ENCODE peak calls at places on chromosomes 12 and 14, in seven cellular contexts. One of them, this sample, is unnamed.

GRCh38 chr14:30180219-30180618 is 252.6 kb upstream of the PRKD1 start:
- DNase-seq in upper lobe of right lung: no peak
- DNase-seq in lower leg skin: no peak
- DNase-seq in RWPE2: no peak
- DNase-seq in HFF-Myc: no peak
- DNase-seq in left ventricle myocardium inferior: no peak
- DNase-seq in GM12865: no peak
- DNase-seq in this sample: no peak

GRCh38 chr12:113019045-113019444 is 37.5 kb upstream of the DTX1 start:
- DNase-seq in upper lobe of right lung: no peak
- DNase-seq in lower leg skin: no peak
- DNase-seq in RWPE2: no peak
- DNase-seq in HFF-Myc: no peak
- DNase-seq in left ventricle myocardium inferior: no peak
- DNase-seq in GM12865: no peak
- DNase-seq in this sample: no peak

GRCh38 chr12:18135509-18135908 is 45.5 kb upstream of the RERGL start:
- DNase-seq in upper lobe of right lung: no peak
- DNase-seq in lower leg skin: no peak
- DNase-seq in RWPE2: no peak
- DNase-seq in HFF-Myc: no peak
- DNase-seq in left ventricle myocardium inferior: no peak
- DNase-seq in GM12865: no peak
- DNase-seq in this sample: no peak

GRCh38 chr12:76198839-76199238 is 114.4 kb upstream of the NAP1L1 start:
- DNase-seq in upper lobe of right lung: no peak
- DNase-seq in lower leg skin: no peak
- DNase-seq in RWPE2: no peak
- DNase-seq in HFF-Myc: no peak
- DNase-seq in left ventricle myocardium inferior: no peak
- DNase-seq in GM12865: no peak
- DNase-seq in this sample: no peak

GRCh38 chr12:22101749-22102243 is 55.8 kb downstream of the CMAS start:
- DNase-seq in upper lobe of right lung: no peak
- DNase-seq in lower leg skin: peak; percentile 86
- DNase-seq in RWPE2: peak; percentile 66
- DNase-seq in HFF-Myc: peak; percentile 41
- DNase-seq in left ventricle myocardium inferior: no peak
- DNase-seq in GM12865: peak; percentile 32
- DNase-seq in this sample: peak; percentile 11

GRCh38 chr12:98397323-98398105 is 117.9 kb upstream of the TMPO start:
- DNase-seq in upper lobe of right lung: peak; percentile 82
- DNase-seq in lower leg skin: peak; percentile 95
- DNase-seq in RWPE2: no peak
- DNase-seq in HFF-Myc: peak; percentile 61
- DNase-seq in left ventricle myocardium inferior: peak; percentile 74
- DNase-seq in GM12865: peak; percentile 81
- DNase-seq in this sample: peak; percentile 65

GRCh38 chr14:20631821-20632389 is 9.6 kb downstream of the OR6S1 start:
- DNase-seq in upper lobe of right lung: peak; percentile 76
- DNase-seq in lower leg skin: peak; percentile 91
- DNase-seq in RWPE2: peak; percentile 87
- DNase-seq in HFF-Myc: no peak
- DNase-seq in left ventricle myocardium inferior: peak; percentile 71
- DNase-seq in GM12865: peak; percentile 47
- DNase-seq in this sample: peak; percentile 42

GRCh38 chr12:86264451-86265328 is 8.5 kb upstream of the MGAT4C start:
- DNase-seq in upper lobe of right lung: peak; percentile 81
- DNase-seq in lower leg skin: peak; percentile 89
- DNase-seq in RWPE2: no peak
- DNase-seq in HFF-Myc: no peak
- DNase-seq in left ventricle myocardium inferior: peak; percentile 12
- DNase-seq in GM12865: no peak
- DNase-seq in this sample: no peak

GRCh38 chr12:130714591-130715149 is 1.4 kb downstream of the RIMBP2 start:
- DNase-seq in upper lobe of right lung: no peak
- DNase-seq in lower leg skin: peak; percentile 82
- DNase-seq in RWPE2: no peak
- DNase-seq in HFF-Myc: no peak
- DNase-seq in left ventricle myocardium inferior: no peak
- DNase-seq in GM12865: no peak
- DNase-seq in this sample: no peak

GRCh38 chr12:107109726-107110518 is 16.6 kb upstream of the CRY1 start:
- DNase-seq in upper lobe of right lung: no peak
- DNase-seq in lower leg skin: no peak
- DNase-seq in RWPE2: no peak
- DNase-seq in HFF-Myc: no peak
- DNase-seq in left ventricle myocardium inferior: no peak
- DNase-seq in GM12865: no peak
- DNase-seq in this sample: no peak

GRCh38 chr14:70972107-70972976 is 65.1 kb downstream of the PCNX1 start:
- DNase-seq in upper lobe of right lung: peak; percentile 68
- DNase-seq in lower leg skin: peak; percentile 97
- DNase-seq in RWPE2: no peak
- DNase-seq in HFF-Myc: peak; percentile 75
- DNase-seq in left ventricle myocardium inferior: peak; percentile 74
- DNase-seq in GM12865: peak; percentile 91
- DNase-seq in this sample: peak; percentile 7

GRCh38 chr12:26810330-26810729 is 22.7 kb downstream of the ITPR2 start:
- DNase-seq in upper lobe of right lung: no peak
- DNase-seq in lower leg skin: no peak
- DNase-seq in RWPE2: no peak
- DNase-seq in HFF-Myc: no peak
- DNase-seq in left ventricle myocardium inferior: peak; percentile 57
- DNase-seq in GM12865: no peak
- DNase-seq in this sample: no peak

GRCh38 chr12:52171950-52172512 is 19.8 kb downstream of the KRT80 start:
- DNase-seq in upper lobe of right lung: peak; percentile 74
- DNase-seq in lower leg skin: no peak
- DNase-seq in RWPE2: no peak
- DNase-seq in HFF-Myc: no peak
- DNase-seq in left ventricle myocardium inferior: no peak
- DNase-seq in GM12865: no peak
- DNase-seq in this sample: no peak

GRCh38 chr14:65101631-65102440 is 481 bp downstream of the MAX start:
- DNase-seq in upper lobe of right lung: peak; percentile 70
- DNase-seq in lower leg skin: peak; percentile 88
- DNase-seq in RWPE2: no peak
- DNase-seq in HFF-Myc: no peak
- DNase-seq in left ventricle myocardium inferior: peak; percentile 23
- DNase-seq in GM12865: peak; percentile 18
- DNase-seq in this sample: no peak

GRCh38 chr14:53113992-53114391 is 39.1 kb downstream of the DDHD1 start:
- DNase-seq in upper lobe of right lung: no peak
- DNase-seq in lower leg skin: no peak
- DNase-seq in RWPE2: no peak
- DNase-seq in HFF-Myc: no peak
- DNase-seq in left ventricle myocardium inferior: no peak
- DNase-seq in GM12865: no peak
- DNase-seq in this sample: no peak

GRCh38 chr14:63436286-63437098 is 106.7 kb downstream of the PPP2R5E start:
- DNase-seq in upper lobe of right lung: no peak
- DNase-seq in lower leg skin: no peak
- DNase-seq in RWPE2: no peak
- DNase-seq in HFF-Myc: no peak
- DNase-seq in left ventricle myocardium inferior: no peak
- DNase-seq in GM12865: no peak
- DNase-seq in this sample: no peak

GRCh38 chr14:64417042-64417770 is 29.1 kb downstream of the MTHFD1 start:
- DNase-seq in upper lobe of right lung: no peak
- DNase-seq in lower leg skin: peak; percentile 34
- DNase-seq in RWPE2: no peak
- DNase-seq in HFF-Myc: no peak
- DNase-seq in left ventricle myocardium inferior: no peak
- DNase-seq in GM12865: no peak
- DNase-seq in this sample: no peak

GRCh38 chr14:67446371-67447032 is 34.5 kb upstream of the PLEK2 start:
- DNase-seq in upper lobe of right lung: no peak
- DNase-seq in lower leg skin: no peak
- DNase-seq in RWPE2: no peak
- DNase-seq in HFF-Myc: no peak
- DNase-seq in left ventricle myocardium inferior: peak; percentile 55
- DNase-seq in GM12865: no peak
- DNase-seq in this sample: no peak

GRCh38 chr14:85247071-85247470 is 282.9 kb upstream of the FLRT2 start:
- DNase-seq in upper lobe of right lung: no peak
- DNase-seq in lower leg skin: no peak
- DNase-seq in RWPE2: no peak
- DNase-seq in HFF-Myc: no peak
- DNase-seq in left ventricle myocardium inferior: no peak
- DNase-seq in GM12865: no peak
- DNase-seq in this sample: no peak

GRCh38 chr12:29521951-29522350 is 24.5 kb upstream of the OVCH1 start:
- DNase-seq in upper lobe of right lung: no peak
- DNase-seq in lower leg skin: no peak
- DNase-seq in RWPE2: no peak
- DNase-seq in HFF-Myc: no peak
- DNase-seq in left ventricle myocardium inferior: no peak
- DNase-seq in GM12865: no peak
- DNase-seq in this sample: no peak

GRCh38 chr14:21647380-21647779 is 6.3 kb upstream of the OR4E2 start:
- DNase-seq in upper lobe of right lung: no peak
- DNase-seq in lower leg skin: no peak
- DNase-seq in RWPE2: no peak
- DNase-seq in HFF-Myc: no peak
- DNase-seq in left ventricle myocardium inferior: no peak
- DNase-seq in GM12865: no peak
- DNase-seq in this sample: no peak

GRCh38 chr12:110741795-110742717 is 635 bp downstream of the PPP1CC start:
- DNase-seq in upper lobe of right lung: no peak
- DNase-seq in lower leg skin: no peak
- DNase-seq in RWPE2: no peak
- DNase-seq in HFF-Myc: no peak
- DNase-seq in left ventricle myocardium inferior: no peak
- DNase-seq in GM12865: peak; percentile 49
- DNase-seq in this sample: peak; percentile 13

GRCh38 chr12:81679614-81680013 is 79.5 kb downstream of the PPFIA2 start:
- DNase-seq in upper lobe of right lung: no peak
- DNase-seq in lower leg skin: no peak
- DNase-seq in RWPE2: no peak
- DNase-seq in HFF-Myc: no peak
- DNase-seq in left ventricle myocardium inferior: no peak
- DNase-seq in GM12865: no peak
- DNase-seq in this sample: no peak

GRCh38 chr14:103386632-103387329 is 1.6 kb downstream of the MARK3 start:
- DNase-seq in upper lobe of right lung: no peak
- DNase-seq in lower leg skin: no peak
- DNase-seq in RWPE2: no peak
- DNase-seq in HFF-Myc: no peak
- DNase-seq in left ventricle myocardium inferior: no peak
- DNase-seq in GM12865: no peak
- DNase-seq in this sample: no peak

GRCh38 chr12:109557809-109558208 is 15.5 kb downstream of the MMAB start:
- DNase-seq in upper lobe of right lung: no peak
- DNase-seq in lower leg skin: no peak
- DNase-seq in RWPE2: no peak
- DNase-seq in HFF-Myc: no peak
- DNase-seq in left ventricle myocardium inferior: no peak
- DNase-seq in GM12865: no peak
- DNase-seq in this sample: no peak

GRCh38 chr12:66235626-66236281 is 46.7 kb downstream of the IRAK3 start:
- DNase-seq in upper lobe of right lung: no peak
- DNase-seq in lower leg skin: no peak
- DNase-seq in RWPE2: no peak
- DNase-seq in HFF-Myc: no peak
- DNase-seq in left ventricle myocardium inferior: no peak
- DNase-seq in GM12865: no peak
- DNase-seq in this sample: no peak
- H3K4me3 ChIP-seq in upper lobe of right lung: peak overlapping the region; percentile 55
- H3K4me3 ChIP-seq in lower leg skin: peak overlapping the region; percentile 25
- H3K4me3 ChIP-seq in RWPE2: peak overlapping the region; percentile 56
- H3K4me3 ChIP-seq in HFF-Myc: peak overlapping the region; percentile 50
- H3K4me3 ChIP-seq in left ventricle myocardium inferior: peak overlapping the region; percentile 70
- H3K4me3 ChIP-seq in GM12865: peak overlapping the region; percentile 39
- H3K4me3 ChIP-seq in this sample: peak overlapping the region; percentile 48

DNA sequence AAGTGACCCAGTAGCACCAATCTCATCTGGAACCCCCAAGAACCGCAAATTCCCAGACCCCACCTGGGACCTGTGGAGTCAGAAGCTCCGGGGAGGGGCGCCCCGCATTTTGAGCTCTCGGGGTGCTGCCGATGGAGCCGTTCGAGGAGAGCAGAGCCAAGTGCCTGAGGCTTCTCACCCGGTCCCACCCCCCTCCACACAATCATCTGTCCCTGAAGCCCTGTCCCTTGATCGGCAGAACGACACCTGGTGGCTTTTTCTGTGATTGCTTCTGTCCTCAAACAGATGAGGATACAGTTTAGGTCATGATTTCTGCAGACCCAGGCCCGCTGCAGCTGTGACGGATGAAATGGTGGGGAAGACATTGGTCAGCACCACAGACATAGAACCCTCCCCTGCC is 74.7 kb downstream of the NOC4L start:
- DNase-seq in upper lobe of right lung: peak; percentile 53
- DNase-seq in lower leg skin: no peak
- DNase-seq in RWPE2: no peak
- DNase-seq in HFF-Myc: no peak
- DNase-seq in left ventricle myocardium inferior: no peak
- DNase-seq in GM12865: peak; percentile 23
- DNase-seq in this sample: no peak
- TF ChIP-seq CTCF in upper lobe of right lung: peak; percentile 20
- TF ChIP-seq CTCF in lower leg skin: no peak
- TF ChIP-seq CTCF in RWPE2: peak; percentile 18
- TF ChIP-seq CTCF in HFF-Myc: peak; percentile 30
- TF ChIP-seq CTCF in left ventricle myocardium inferior: peak; percentile 48
- TF ChIP-seq CTCF in GM12865: peak; percentile 22
- TF ChIP-seq CTCF in this sample: peak; percentile 40

DNA sequence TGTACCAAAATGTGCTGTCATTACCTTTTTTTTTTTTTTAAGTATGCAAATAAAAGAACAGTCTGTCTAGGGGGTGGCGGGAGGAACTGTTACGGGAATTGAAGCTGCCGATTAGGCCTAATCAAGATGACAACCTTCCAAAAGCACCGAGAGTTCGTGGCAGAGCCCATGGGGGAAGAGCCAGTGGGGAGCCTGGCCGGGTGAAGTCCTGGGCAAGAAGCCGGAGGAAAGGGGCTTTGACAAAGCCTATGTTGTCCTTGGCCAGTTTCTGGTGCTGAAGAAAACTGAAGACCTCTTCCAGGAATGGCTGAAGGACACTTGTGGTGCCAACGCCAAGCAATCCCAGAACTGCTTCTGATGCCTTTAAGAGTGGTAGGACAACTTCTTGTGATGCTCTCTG is 42.6 kb downstream of the ACTN1 start:
- DNase-seq in upper lobe of right lung: no peak
- DNase-seq in lower leg skin: no peak
- DNase-seq in RWPE2: no peak
- DNase-seq in HFF-Myc: no peak
- DNase-seq in left ventricle myocardium inferior: no peak
- DNase-seq in GM12865: no peak
- DNase-seq in this sample: no peak
- H3K4me3 ChIP-seq in upper lobe of right lung: no peak overlapping the region
- H3K4me3 ChIP-seq in lower leg skin: no peak overlapping the region
- H3K4me3 ChIP-seq in RWPE2: no peak overlapping the region
- H3K4me3 ChIP-seq in HFF-Myc: no peak overlapping the region
- H3K4me3 ChIP-seq in left ventricle myocardium inferior: peak overlapping the region; percentile 0
- H3K4me3 ChIP-seq in GM12865: no peak overlapping the region
- H3K4me3 ChIP-seq in this sample: no peak overlapping the region

DNA sequence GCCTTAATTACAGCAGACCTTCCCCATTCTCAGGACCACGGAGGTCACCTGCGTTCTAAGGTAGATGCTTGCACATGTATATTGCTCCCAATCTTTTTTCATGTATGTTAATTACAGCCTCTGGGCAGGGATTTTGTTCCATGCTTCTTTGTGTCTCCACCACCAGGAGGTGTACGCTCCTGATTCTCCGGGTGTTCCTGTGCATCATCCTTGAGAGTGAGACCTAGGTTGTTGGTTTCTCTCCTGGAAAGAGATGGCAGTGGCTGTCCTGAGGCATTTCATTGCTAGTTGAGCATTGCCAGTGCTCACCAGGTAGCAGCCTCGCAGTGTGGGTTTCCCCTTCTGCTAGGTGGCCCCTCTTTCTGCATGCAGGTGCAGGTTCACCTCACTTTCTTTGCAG is 52.8 kb downstream of the KCNK13 start:
- DNase-seq in upper lobe of right lung: no peak
- DNase-seq in lower leg skin: no peak
- DNase-seq in RWPE2: no peak
- DNase-seq in HFF-Myc: no peak
- DNase-seq in left ventricle myocardium inferior: no peak
- DNase-seq in GM12865: no peak
- DNase-seq in this sample: no peak
- TF ChIP-seq CTCF in upper lobe of right lung: no peak
- TF ChIP-seq CTCF in lower leg skin: no peak
- TF ChIP-seq CTCF in RWPE2: no peak
- TF ChIP-seq CTCF in HFF-Myc: no peak
- TF ChIP-seq CTCF in left ventricle myocardium inferior: peak; percentile 21
- TF ChIP-seq CTCF in GM12865: no peak
- TF ChIP-seq CTCF in this sample: no peak